ENCODE peak calls at places on chromosome 6, in six cellular contexts. J, T, L, R, C and W are unnamed samples.

GRCh38 chr6:93562566-93562965 is 143.2 kb upstream of the EPHA7 start:
- DNase-seq in J (no peak), T (no peak), L (no peak), R (no peak), C (no peak), W (peak)

GRCh38 chr6:51514396-51515051 is 572.9 kb downstream of the PKHD1 start:
- DNase-seq in J (peak), T (no peak), L (no peak), R (peak), C (peak), W (no peak)

GRCh38 chr6:149563203-149563927 is 2.8 kb upstream of the GINM1 start:
- DNase-seq in J (peak), T (no peak), L (no peak), R (peak), C (no peak), W (peak)

GRCh38 chr6:158756126-158756525 is 63.0 kb downstream of the EZR start:
- DNase-seq in J (no peak), T (no peak), L (no peak), R (no peak), C (no peak), W (no peak)

GRCh38 chr6:134347141-134347540 is 29.2 kb upstream of the SGK1 start:
- DNase-seq in J (no peak), T (no peak), L (no peak), R (no peak), C (no peak), W (no peak)

GRCh38 chr6:16377470-16377869 is 139.1 kb downstream of the GMPR start:
- DNase-seq in J (no peak), T (no peak), L (no peak), R (no peak), C (no peak), W (no peak)

GRCh38 chr6:111407686-111408085 is 75.3 kb downstream of the REV3L start:
- DNase-seq in J (no peak), T (no peak), L (no peak), R (no peak), C (no peak), W (no peak)

GRCh38 chr6:10237284-10238043 is 177.4 kb downstream of the TFAP2A start:
- DNase-seq in J (no peak), T (peak), L (no peak), R (peak), C (no peak), W (peak)

GRCh38 chr6:151254451-151255081 is 14.8 kb downstream of the AKAP12 start:
- DNase-seq in J (peak), T (no peak), L (no peak), R (peak), C (no peak), W (peak)

GRCh38 chr6:157410088-157410487 is 29.1 kb downstream of the ZDHHC14 start:
- DNase-seq in J (no peak), T (no peak), L (no peak), R (no peak), C (no peak), W (no peak)

GRCh38 chr6:127103482-127103881 is 15.0 kb upstream of the RSPO3 start:
- DNase-seq in J (no peak), T (no peak), L (no peak), R (peak), C (no peak), W (no peak)

GRCh38 chr6:102389994-102390393 is 996.5 kb downstream of the GRIK2 start:
- DNase-seq in J (no peak), T (no peak), L (no peak), R (no peak), C (no peak), W (no peak)

GRCh38 chr6:62570372-62570771 is 284.3 kb upstream of the KHDRBS2 start:
- DNase-seq in J (no peak), T (no peak), L (no peak), R (no peak), C (no peak), W (no peak)

GRCh38 chr6:31965700-31966099 is 6.2 kb downstream of the DXO start:
- DNase-seq in J (no peak), T (no peak), L (no peak), R (no peak), C (no peak), W (no peak)

GRCh38 chr6:37261198-37261597 is 3.3 kb upstream of the TMEM217 start:
- DNase-seq in J (no peak), T (no peak), L (no peak), R (no peak), C (no peak), W (no peak)

GRCh38 chr6:48084201-48084600 is 26.8 kb downstream of the PTCHD4 start:
- DNase-seq in J (no peak), T (no peak), L (no peak), R (peak), C (no peak), W (no peak)

GRCh38 chr6:163398796-163399195 is 15.7 kb upstream of the QKI start:
- DNase-seq in J (no peak), T (no peak), L (no peak), R (no peak), C (no peak), W (no peak)

GRCh38 chr6:100833972-100834574 is 47.1 kb downstream of the ASCC3 start:
- DNase-seq in J (no peak), T (no peak), L (no peak), R (peak), C (no peak), W (peak)

GRCh38 chr6:135837735-135838449 is 13.6 kb upstream of the PDE7B start:
- DNase-seq in J (no peak), T (no peak), L (no peak), R (no peak), C (no peak), W (no peak)

GRCh38 chr6:37988131-37988530 is 168.6 kb downstream of the ZFAND3 start:
- DNase-seq in J (no peak), T (no peak), L (no peak), R (peak), C (no peak), W (no peak)

GRCh38 chr6:108944058-108944457 is 95.8 kb downstream of the ARMC2 start:
- DNase-seq in J (no peak), T (no peak), L (peak), R (no peak), C (no peak), W (no peak)

GRCh38 chr6:52162940-52163908 is 23.0 kb upstream of the IL17A start:
- DNase-seq in J (peak), T (peak), L (peak), R (peak), C (peak), W (peak)

GRCh38 chr6:47057830-47058540 is 15.9 kb upstream of the ADGRF1 start:
- DNase-seq in J (no peak), T (no peak), L (no peak), R (peak), C (no peak), W (peak)

GRCh38 chr6:150118642-150119041 is 24.2 kb upstream of the PPP1R14C start:
- DNase-seq in J (no peak), T (no peak), L (no peak), R (no peak), C (no peak), W (peak)

GRCh38 chr6:44667668-44668390 is 280.3 kb downstream of the CDC5L start:
- DNase-seq in J (peak), T (peak), L (peak), R (no peak), C (peak), W (peak)

GRCh38 chr6:115838763-115839401 is 221.8 kb downstream of the FRK start:
- DNase-seq in J (peak), T (peak), L (peak), R (peak), C (peak), W (peak)

GRCh38 chr6:132020138-132020551 is 69.0 kb upstream of the CCN2 start:
- DNase-seq in J (peak), T (no peak), L (no peak), R (peak), C (no peak), W (no peak)

GRCh38 chr6:85892346-85892745 is 249.7 kb upstream of the SYNCRIP start:
- DNase-seq in J (no peak), T (no peak), L (no peak), R (no peak), C (peak), W (no peak)

GRCh38 chr6:66538548-66539135 is 831.6 kb upstream of the EYS start:
- DNase-seq in J (no peak), T (no peak), L (no peak), R (no peak), C (no peak), W (peak)

GRCh38 chr6:97757575-97757974 is 474.6 kb upstream of the MMS22L start:
- DNase-seq in J (no peak), T (no peak), L (no peak), R (no peak), C (no peak), W (no peak)

GRCh38 chr6:85449818-85450577 is at the start of gene NT5E:
- DNase-seq in J (peak), T (no peak), L (no peak), R (peak), C (peak), W (peak)

GRCh38 chr6:153735761-153736160 is 303.3 kb upstream of the OPRM1 start:
- DNase-seq in J (no peak), T (no peak), L (no peak), R (no peak), C (no peak), W (no peak)

GRCh38 chr6:170024940-170025339 is 265.9 kb downstream of the DLL1 start:
- DNase-seq in J (peak), T (no peak), L (no peak), R (peak), C (no peak), W (peak)

GRCh38 chr6:14476793-14477531 is 359.4 kb downstream of the CD83 start:
- DNase-seq in J (peak), T (no peak), L (no peak), R (peak), C (no peak), W (no peak)

GRCh38 chr6:134698228-134698627 is 251.7 kb downstream of the ALDH8A1 start:
- DNase-seq in J (no peak), T (no peak), L (no peak), R (no peak), C (no peak), W (no peak)

GRCh38 chr6:144469144-144469575 is 184.0 kb downstream of the UTRN start:
- DNase-seq in J (no peak), T (no peak), L (no peak), R (no peak), C (no peak), W (no peak)

DNA sequence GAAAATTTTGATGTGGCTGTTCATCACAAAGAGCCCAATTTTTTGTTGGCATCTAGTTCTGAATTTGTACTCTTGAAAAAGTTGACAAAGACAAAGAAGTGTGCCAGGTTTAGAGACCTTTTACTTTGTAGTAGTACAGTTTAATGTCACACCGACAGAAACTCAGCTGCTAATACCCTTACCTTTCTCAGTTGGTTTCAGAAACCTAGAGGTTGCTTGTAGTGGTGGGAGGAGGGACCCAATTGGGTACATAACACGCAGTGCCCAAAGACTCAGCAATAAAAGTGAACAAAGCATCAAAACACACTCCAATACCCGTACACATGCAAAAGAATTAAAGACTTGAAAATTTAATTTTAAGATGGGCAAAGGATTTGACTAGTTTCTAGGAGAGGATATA is 203.7 kb downstream of the CDKAL1 start:
- DNase-seq in J (no peak), T (no peak), L (no peak), R (no peak), C (no peak), W (no peak)
- TF ChIP-seq EZH2phosphoT487 in J (no peak), T (no peak), L (no peak), R (no peak), C (no peak), W (no peak)

GRCh38 chr6:41705996-41706835 is 29.2 kb downstream of the TFEB start:
- DNase-seq in J (no peak), T (no peak), L (peak), R (peak), C (peak), W (peak)
- H3K27ac ChIP-seq in J (peak), T (peak), L (peak), R (peak), C (no peak), W (no peak)

GRCh38 chr6:69105288-69105687 is 470.2 kb downstream of the ADGRB3 start:
- DNase-seq in J (no peak), T (no peak), L (no peak), R (no peak), C (no peak), W (no peak)
- TF ChIP-seq EZH2phosphoT487 in J (no peak), T (no peak), L (no peak), R (no peak), C (no peak), W (no peak)

GRCh38 chr6:35370799-35371493 is 28.6 kb downstream of the PPARD start:
- DNase-seq in J (no peak), T (no peak), L (peak), R (peak), C (no peak), W (no peak)

GRCh38 chr6:35368038-35368887 is 25.9 kb downstream of the PPARD start:
- DNase-seq in J (peak), T (peak), L (peak), R (peak), C (no peak), W (peak)

GRCh38 chr6:35372633-35373032 is 30.3 kb downstream of the PPARD start:
- DNase-seq in J (no peak), T (no peak), L (no peak), R (no peak), C (no peak), W (no peak)

GRCh38 chr6:35371494-35372262 is 29.3 kb downstream of the PPARD start:
- DNase-seq in J (no peak), T (no peak), L (no peak), R (no peak), C (no peak), W (no peak)

GRCh38 chr6:35370124-35370741 is 27.9 kb downstream of the PPARD start:
- DNase-seq in J (peak), T (peak), L (peak), R (peak), C (no peak), W (peak)
- H3K27ac ChIP-seq in J (peak), T (peak), L (no peak), R (peak), C (no peak), W (peak)

DNA sequence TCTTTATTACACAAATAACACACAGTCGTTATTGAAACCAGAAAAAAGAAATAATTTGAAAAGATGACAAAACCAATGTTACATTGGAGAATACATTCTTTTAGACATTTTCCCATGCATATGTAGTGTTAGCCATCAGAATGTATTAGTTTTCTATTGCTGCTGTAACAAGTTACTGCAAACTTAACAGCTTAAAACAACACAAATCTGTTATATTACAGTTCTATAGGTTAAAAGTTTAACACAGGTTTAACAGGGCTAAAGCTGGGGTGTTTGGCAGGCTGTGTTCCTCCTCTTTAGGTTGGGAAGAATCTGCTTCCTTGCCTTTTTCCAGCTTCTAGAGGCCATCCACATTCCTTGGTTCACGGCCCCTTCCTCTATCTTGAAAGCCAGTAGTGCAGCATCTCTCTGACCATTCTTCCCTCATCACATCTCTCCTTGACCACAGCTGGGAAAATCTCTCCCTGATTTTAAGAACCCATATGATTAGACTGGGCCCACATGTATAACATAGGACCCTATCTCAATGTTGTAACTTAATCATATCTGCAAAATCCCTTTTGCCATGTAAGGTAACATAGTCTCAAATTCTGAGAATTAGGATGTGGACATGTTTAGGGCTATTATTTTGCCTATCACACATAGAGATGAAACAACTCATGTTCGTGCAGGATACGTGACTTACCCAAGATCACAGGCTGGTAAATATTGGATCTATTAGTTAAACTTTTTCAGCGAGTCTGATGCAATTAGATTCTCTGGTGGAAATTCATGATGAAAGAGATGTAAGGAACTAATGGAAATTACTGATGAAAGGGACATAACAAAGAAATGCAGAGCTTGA is 145.4 kb upstream of the TMEM170B start:
- DNase-seq in J (no peak), T (no peak), L (no peak), R (no peak), C (no peak), W (no peak)
- TF ChIP-seq EZH2phosphoT487 in J (no peak), T (no peak), L (no peak), R (no peak), C (no peak), W (no peak)

GRCh38 chr6:22828179-22829062 is 259.1 kb downstream of the HDGFL1 start:
- DNase-seq in J (peak), T (peak), L (no peak), R (peak), C (peak), W (peak)
- H3K27ac ChIP-seq in J (peak), T (no peak), L (no peak), R (peak), C (no peak), W (peak)